ENCODE peak calls at places on chromosomes 13 and 19, in eight cellular contexts. One of them, this sample, is unnamed.

GRCh38 chr19:10115392-10116084 is 4.0 kb downstream of the P2RY11 start:
- DNase-seq in MCF 10A: peak; percentile 27
- DNase-seq in activated CD4-positive, alpha-beta T cell treated with anti-CD3 and anti-CD28 coated beads, Interleukin-2, amount 10 ng/mL, durations not matched to agents 7 days and 5 days: no peak
- DNase-seq in astrocyte of the cerebellum: no peak
- DNase-seq in RKO: no peak
- DNase-seq in stimulated activated CD8-positive, alpha-beta memory T cell treated with anti-CD3 and anti-CD28 coated beads, Interleukin-7, amount 100 ng/mL, for 1 hour: no peak
- DNase-seq in thyroid gland: no peak
- DNase-seq in HuH-7: no peak
- DNase-seq in this sample: no peak

GRCh38 chr13:110868631-110869165 is 46.2 kb downstream of the ANKRD10 start:
- DNase-seq in thyroid gland: no peak
- DNase-seq in HuH-7: no peak
- DNase-seq in activated CD4-positive, alpha-beta T cell treated with anti-CD3 and anti-CD28 coated beads, Interleukin-2, amount 10 ng/mL, durations not matched to agents 7 days and 5 days: no peak
- DNase-seq in MCF 10A: no peak
- DNase-seq in RKO: no peak
- DNase-seq in astrocyte of the cerebellum: no peak
- DNase-seq in stimulated activated CD8-positive, alpha-beta memory T cell treated with anti-CD3 and anti-CD28 coated beads, Interleukin-7, amount 100 ng/mL, for 1 hour: no peak
- DNase-seq in this sample: no peak

GRCh38 chr13:106354961-106355360 is 180.5 kb downstream of the EFNB2 start:
- DNase-seq in thyroid gland: no peak
- DNase-seq in astrocyte of the cerebellum: no peak
- DNase-seq in MCF 10A: no peak
- DNase-seq in HuH-7: no peak
- DNase-seq in stimulated activated CD8-positive, alpha-beta memory T cell treated with anti-CD3 and anti-CD28 coated beads, Interleukin-7, amount 100 ng/mL, for 1 hour: no peak
- DNase-seq in RKO: no peak
- DNase-seq in activated CD4-positive, alpha-beta T cell treated with anti-CD3 and anti-CD28 coated beads, Interleukin-2, amount 10 ng/mL, durations not matched to agents 7 days and 5 days: no peak
- DNase-seq in this sample: no peak

GRCh38 chr19:13502231-13502630 is 4.0 kb downstream of the CACNA1A start:
- DNase-seq in thyroid gland: no peak
- DNase-seq in astrocyte of the cerebellum: no peak
- DNase-seq in activated CD4-positive, alpha-beta T cell treated with anti-CD3 and anti-CD28 coated beads, Interleukin-2, amount 10 ng/mL, durations not matched to agents 7 days and 5 days: no peak
- DNase-seq in HuH-7: no peak
- DNase-seq in RKO: no peak
- DNase-seq in stimulated activated CD8-positive, alpha-beta memory T cell treated with anti-CD3 and anti-CD28 coated beads, Interleukin-7, amount 100 ng/mL, for 1 hour: no peak
- DNase-seq in MCF 10A: no peak
- DNase-seq in this sample: no peak

GRCh38 chr19:16160943-16161560 is 12.3 kb downstream of the CIB3 start:
- DNase-seq in RKO: peak; percentile 84
- DNase-seq in MCF 10A: peak; percentile 93
- DNase-seq in stimulated activated CD8-positive, alpha-beta memory T cell treated with anti-CD3 and anti-CD28 coated beads, Interleukin-7, amount 100 ng/mL, for 1 hour: no peak
- DNase-seq in activated CD4-positive, alpha-beta T cell treated with anti-CD3 and anti-CD28 coated beads, Interleukin-2, amount 10 ng/mL, durations not matched to agents 7 days and 5 days: peak; percentile 17
- DNase-seq in HuH-7: no peak
- DNase-seq in thyroid gland: no peak
- DNase-seq in astrocyte of the cerebellum: peak; percentile 52
- DNase-seq in this sample: no peak

GRCh38 chr19:10554760-10555612 is 10.8 kb downstream of the KRI1 start:
- DNase-seq in MCF 10A: no peak
- DNase-seq in HuH-7: no peak
- DNase-seq in stimulated activated CD8-positive, alpha-beta memory T cell treated with anti-CD3 and anti-CD28 coated beads, Interleukin-7, amount 100 ng/mL, for 1 hour: no peak
- DNase-seq in astrocyte of the cerebellum: no peak
- DNase-seq in RKO: no peak
- DNase-seq in activated CD4-positive, alpha-beta T cell treated with anti-CD3 and anti-CD28 coated beads, Interleukin-2, amount 10 ng/mL, durations not matched to agents 7 days and 5 days: no peak
- DNase-seq in thyroid gland: no peak
- DNase-seq in this sample: no peak

GRCh38 chr19:18513868-18514267 is 8.0 kb downstream of the ELL start:
- DNase-seq in MCF 10A: no peak
- DNase-seq in thyroid gland: no peak
- DNase-seq in HuH-7: no peak
- DNase-seq in RKO: no peak
- DNase-seq in stimulated activated CD8-positive, alpha-beta memory T cell treated with anti-CD3 and anti-CD28 coated beads, Interleukin-7, amount 100 ng/mL, for 1 hour: no peak
- DNase-seq in activated CD4-positive, alpha-beta T cell treated with anti-CD3 and anti-CD28 coated beads, Interleukin-2, amount 10 ng/mL, durations not matched to agents 7 days and 5 days: no peak
- DNase-seq in astrocyte of the cerebellum: no peak
- DNase-seq in this sample: no peak

GRCh38 chr19:8302357-8302691 is 5.8 kb downstream of the CD320 start:
- DNase-seq in MCF 10A: no peak
- DNase-seq in RKO: no peak
- DNase-seq in thyroid gland: no peak
- DNase-seq in astrocyte of the cerebellum: no peak
- DNase-seq in stimulated activated CD8-positive, alpha-beta memory T cell treated with anti-CD3 and anti-CD28 coated beads, Interleukin-7, amount 100 ng/mL, for 1 hour: no peak
- DNase-seq in HuH-7: no peak
- DNase-seq in activated CD4-positive, alpha-beta T cell treated with anti-CD3 and anti-CD28 coated beads, Interleukin-2, amount 10 ng/mL, durations not matched to agents 7 days and 5 days: peak; percentile 4
- DNase-seq in this sample: no peak

GRCh38 chr13:44826586-44827350 is 162.5 kb downstream of the NUFIP1 start:
- DNase-seq in thyroid gland: no peak
- DNase-seq in stimulated activated CD8-positive, alpha-beta memory T cell treated with anti-CD3 and anti-CD28 coated beads, Interleukin-7, amount 100 ng/mL, for 1 hour: no peak
- DNase-seq in RKO: no peak
- DNase-seq in astrocyte of the cerebellum: no peak
- DNase-seq in MCF 10A: no peak
- DNase-seq in activated CD4-positive, alpha-beta T cell treated with anti-CD3 and anti-CD28 coated beads, Interleukin-2, amount 10 ng/mL, durations not matched to agents 7 days and 5 days: no peak
- DNase-seq in HuH-7: no peak
- DNase-seq in this sample: no peak